ENCODE peak calls at places on chromosomes 6 and 20, in eight cellular contexts. N, U, C, Z, T, H, X and E are unnamed samples.

GRCh38 chr6:153058909-153059308 is 56.4 kb upstream of the MTRF1L start:
- DNase-seq in H (no peak), T (no peak), X (no peak), U (no peak), N (no peak), Z (no peak), C (no peak), E (no peak)

GRCh38 chr6:346389-347030 is 45.0 kb upstream of the IRF4 start:
- DNase-seq in N (peak; percentile 54), Z (no peak), T (no peak), C (no peak), U (no peak), H (no peak), X (no peak), E (no peak)

GRCh38 chr6:24827162-24827561 is 28.4 kb upstream of the ARMH2 start:
- DNase-seq in T (peak; percentile 29), C (no peak), Z (no peak), H (no peak), X (no peak), U (peak; percentile 76), N (no peak), E (no peak)

GRCh38 chr6:13457577-13457976 is 29.8 kb downstream of the GFOD1 start:
- DNase-seq in C (no peak), N (no peak), X (no peak), T (peak; percentile 47), U (peak; percentile 72), Z (no peak), H (no peak), E (peak; percentile 27)

GRCh38 chr6:18536693-18537092 is 149.5 kb downstream of the RNF144B start:
- DNase-seq in U (no peak), H (no peak), T (no peak), Z (no peak), N (no peak), X (peak; percentile 5), C (no peak), E (no peak)

GRCh38 chr6:81696505-81696904 is 56.0 kb downstream of the TENT5A start:
- DNase-seq in N (no peak), X (no peak), T (peak; percentile 49), U (no peak), C (no peak), Z (no peak), H (no peak), E (no peak)

GRCh38 chr6:106158816-106159215 is 72.7 kb downstream of the PRDM1 start:
- DNase-seq in H (no peak), Z (no peak), X (no peak), T (peak; percentile 23), U (no peak), N (no peak), C (no peak), E (no peak)

GRCh38 chr6:21831531-21832291 is 238.2 kb downstream of the SOX4 start:
- DNase-seq in Z (no peak), H (no peak), T (peak; percentile 91), C (peak; percentile 47), N (no peak), U (peak; percentile 36), X (no peak), E (no peak)

GRCh38 chr6:157907651-157908050 is 74.0 kb upstream of the SYNJ2 start:
- DNase-seq in T (no peak), U (no peak), Z (no peak), C (no peak), X (no peak), H (no peak), N (no peak), E (no peak)

GRCh38 chr6:140269766-140270165 is 895.3 kb upstream of the CITED2 start:
- DNase-seq in T (peak; percentile 55), Z (no peak), H (no peak), N (no peak), X (no peak), C (no peak), U (peak; percentile 74), E (no peak)

GRCh38 chr6:32818867-32819266 is 2.1 kb upstream of the HLA-DOB start:
- DNase-seq in N (no peak), C (no peak), H (no peak), X (no peak), U (no peak), T (no peak), Z (no peak), E (no peak)

GRCh38 chr6:129923520-129923919 is 62.4 kb upstream of the TMEM244 start:
- DNase-seq in H (no peak), C (no peak), N (peak; percentile 58), Z (no peak), X (no peak), T (peak; percentile 34), U (no peak), E (no peak)

GRCh38 chr20:48722737-48723191 is 105.0 kb downstream of the PREX1 start:
- DNase-seq in T (peak; percentile 5), Z (no peak), U (no peak), N (peak; percentile 65), C (no peak), H (no peak), X (peak; percentile 29), E (no peak)

GRCh38 chr20:38853759-38854158 is 48.3 kb downstream of the PPP1R16B start:
- DNase-seq in T (no peak), X (no peak), H (no peak), C (no peak), Z (no peak), U (no peak), N (no peak), E (no peak)

GRCh38 chr6:23180504-23181293 is 611.3 kb downstream of the HDGFL1 start:
- DNase-seq in C (no peak), H (no peak), Z (peak; percentile 98), X (peak; percentile 70), U (no peak), N (peak; percentile 84), T (no peak), E (no peak)

GRCh38 chr20:20267685-20268429 is 100.0 kb upstream of the INSM1 start:
- DNase-seq in T (no peak), C (no peak), X (no peak), N (no peak), H (no peak), Z (peak; percentile 94), U (no peak), E (no peak)

GRCh38 chr6:125474061-125474460 is 172.3 kb upstream of the HDDC2 start:
- DNase-seq in U (no peak), X (no peak), C (no peak), N (no peak), H (no peak), T (no peak), Z (no peak), E (no peak)

GRCh38 chr20:57501461-57502330 is 23.2 kb downstream of the CTCFL start:
- DNase-seq in Z (no peak), U (no peak), T (no peak), N (no peak), H (no peak), C (no peak), X (no peak), E (no peak)

GRCh38 chr6:132199343-132199742 is 201.9 kb downstream of the MOXD1 start:
- DNase-seq in U (peak; percentile 32), C (no peak), N (peak; percentile 59), X (no peak), Z (no peak), H (no peak), T (no peak), E (no peak)

GRCh38 chr6:37819802-37820712 is 530 bp downstream of the ZFAND3 start:
- DNase-seq in X (peak; percentile 30), C (peak; percentile 83), Z (no peak), U (peak; percentile 77), T (peak; percentile 90), N (peak; percentile 81), H (peak; percentile 26), E (peak; percentile 90)

GRCh38 chr6:47477497-47478232 is at the start of gene CD2AP:
- DNase-seq in X (peak; percentile 73), U (peak; percentile 86), Z (peak; percentile 53), H (peak; percentile 85), N (peak; percentile 71), T (peak; percentile 93), C (peak; percentile 85), E (peak; percentile 77)

GRCh38 chr6:125947581-125947980 is 9.0 kb upstream of the HINT3 start:
- DNase-seq in H (no peak), U (peak; percentile 67), Z (no peak), X (no peak), N (no peak), C (no peak), T (no peak), E (no peak)

GRCh38 chr6:106630366-106630765 is 988 bp downstream of the QRSL1 start:
- DNase-seq in T (peak; percentile 27), H (no peak), U (no peak), C (peak; percentile 18), X (no peak), Z (no peak), N (no peak), E (peak; percentile 34)

GRCh38 chr20:1341561-1342265 is 12.8 kb upstream of the SDCBP2 start:
- DNase-seq in T (no peak), U (no peak), X (no peak), H (no peak), N (peak; percentile 83), Z (no peak), C (no peak), E (no peak)

GRCh38 chr6:157644043-157644810 is 178.8 kb upstream of the SNX9 start:
- DNase-seq in H (peak; percentile 4), N (no peak), C (no peak), T (no peak), X (no peak), Z (no peak), U (peak; percentile 39), E (no peak)

GRCh38 chr6:117555262-117555849 is 47.0 kb downstream of the GOPC start:
- DNase-seq in N (no peak), C (no peak), U (peak; percentile 11), H (no peak), T (peak; percentile 21), X (no peak), Z (no peak), E (peak; percentile 11)

GRCh38 chr6:117907600-117908245 is 659 bp downstream of the SLC35F1 start:
- DNase-seq in T (peak; percentile 17), H (no peak), X (no peak), N (no peak), C (no peak), Z (no peak), U (no peak), E (no peak)